ENCODE peak calls at places on chromosome 14, in seven cellular contexts. H, V, S, Q, U, C and Y are unnamed samples.

GRCh38 chr14:21070610-21071224 is 613 bp downstream of the ARHGEF40 start:
- DNase-seq in U (no peak), H (peak), C (peak), Q (no peak), V (peak), S (peak), Y (peak)

GRCh38 chr14:100688598-100689499 is 37.8 kb upstream of the DLK1 start:
- DNase-seq in U (no peak), V (no peak), S (no peak), H (no peak), Q (no peak), C (peak), Y (no peak)

GRCh38 chr14:104075530-104076151 is 9.9 kb upstream of the ASPG start:
- DNase-seq in S (peak), U (no peak), H (no peak), C (no peak), Q (no peak), V (no peak), Y (no peak)

GRCh38 chr14:104428860-104429259 is 150.7 kb upstream of the C14orf180 start:
- DNase-seq in C (no peak), Q (no peak), U (no peak), V (no peak), H (no peak), S (no peak), Y (no peak)

GRCh38 chr14:50272498-50272897 is 39.5 kb downstream of the L2HGDH start:
- DNase-seq in U (no peak), Q (no peak), S (no peak), H (no peak), V (no peak), C (no peak), Y (no peak)

GRCh38 chr14:68713782-68714181 is 79.1 kb downstream of the ZFP36L1 start:
- DNase-seq in C (no peak), H (no peak), V (no peak), Q (no peak), U (no peak), S (no peak), Y (no peak)

GRCh38 chr14:36857842-36858445 is 196.3 kb downstream of the PAX9 start:
- DNase-seq in V (no peak), H (no peak), C (no peak), U (no peak), S (no peak), Q (no peak), Y (no peak)

GRCh38 chr14:101616202-101616601 is 54.9 kb downstream of the DIO3 start:
- DNase-seq in V (no peak), H (no peak), Q (no peak), C (no peak), U (no peak), S (no peak), Y (no peak)

GRCh38 chr14:105120056-105120455 is 48.5 kb downstream of the JAG2 start:
- DNase-seq in U (no peak), V (no peak), H (no peak), S (peak), Q (no peak), C (peak), Y (no peak)

GRCh38 chr14:102903248-102903888 is 19.1 kb upstream of the AMN start:
- DNase-seq in C (no peak), Q (no peak), U (no peak), H (no peak), V (no peak), S (no peak), Y (no peak)

GRCh38 chr14:22908601-22909000 is 10.3 kb downstream of the RBM23 start:
- DNase-seq in H (no peak), C (no peak), U (no peak), V (no peak), Q (no peak), S (no peak), Y (no peak)

GRCh38 chr14:85380891-85381290 is 149.1 kb upstream of the FLRT2 start:
- DNase-seq in V (no peak), C (no peak), Q (no peak), U (no peak), H (no peak), S (no peak), Y (no peak)

GRCh38 chr14:64671591-64671990 is 32.6 kb upstream of the PLEKHG3 start:
- DNase-seq in S (peak), H (peak), C (peak), U (no peak), V (peak), Q (no peak), Y (peak)

GRCh38 chr14:75837151-75837787 is 144.5 kb downstream of the TGFB3 start:
- DNase-seq in V (no peak), Q (no peak), H (no peak), S (no peak), C (peak), U (no peak), Y (no peak)

GRCh38 chr14:46048127-46048526 is 603.5 kb downstream of the RPL10L start:
- DNase-seq in V (peak), Q (no peak), C (peak), H (no peak), S (peak), U (no peak), Y (no peak)

GRCh38 chr14:100733152-100733850 is 6.6 kb downstream of the DLK1 start:
- DNase-seq in S (no peak), H (peak), Q (no peak), U (no peak), V (no peak), C (no peak), Y (peak)

GRCh38 chr14:19993438-19993837 is 8.5 kb upstream of the OR4Q2 start:
- DNase-seq in S (no peak), C (no peak), V (no peak), H (no peak), Q (no peak), U (no peak), Y (no peak)

GRCh38 chr14:21087294-21088091 is 11.0 kb downstream of the ZNF219 start:
- DNase-seq in S (no peak), Q (peak), C (peak), U (peak), H (peak), V (no peak), Y (peak)

GRCh38 chr14:41490323-41490722 is 116.4 kb upstream of the LRFN5 start:
- DNase-seq in C (no peak), H (no peak), U (no peak), Q (no peak), V (no peak), S (no peak), Y (no peak)

GRCh38 chr14:69043007-69043444 is 63.9 kb upstream of the ACTN1 start:
- DNase-seq in S (no peak), Q (no peak), V (no peak), C (no peak), H (peak), U (no peak), Y (no peak)

GRCh38 chr14:37559386-37559785 is 35.7 kb downstream of the FOXA1 start:
- DNase-seq in C (no peak), U (no peak), V (no peak), Q (no peak), S (no peak), H (no peak), Y (no peak)

GRCh38 chr14:33711761-33712160 is 239.1 kb downstream of the EGLN3 start:
- DNase-seq in U (no peak), H (peak), C (no peak), V (no peak), S (no peak), Q (no peak), Y (no peak)

GRCh38 chr14:31819281-31819680 is 257.8 kb upstream of the ARHGAP5 start:
- DNase-seq in H (no peak), U (no peak), V (no peak), Q (no peak), S (no peak), C (no peak), Y (no peak)

GRCh38 chr14:36751116-36751515 is 89.5 kb downstream of the PAX9 start:
- DNase-seq in V (no peak), U (no peak), H (no peak), C (no peak), S (no peak), Q (no peak), Y (no peak)

GRCh38 chr14:26863736-26864135 is 265.9 kb upstream of the NOVA1 start:
- DNase-seq in S (no peak), Q (no peak), U (no peak), C (no peak), H (no peak), V (no peak), Y (no peak)

GRCh38 chr14:51188566-51189185 is 51.4 kb upstream of the TMX1 start:
- DNase-seq in C (no peak), H (no peak), U (no peak), Q (no peak), V (no peak), S (no peak), Y (no peak)

GRCh38 chr14:85856430-85856829 is 326.5 kb downstream of the FLRT2 start:
- DNase-seq in V (no peak), C (no peak), H (peak), S (no peak), Q (no peak), U (no peak), Y (no peak)

GRCh38 chr14:78340250-78340649 is 170.1 kb downstream of the NRXN3 start:
- DNase-seq in U (no peak), S (no peak), V (no peak), H (no peak), C (no peak), Q (no peak), Y (no peak)

GRCh38 chr14:97282644-97283403 is 485.6 kb downstream of the VRK1 start:
- DNase-seq in Q (no peak), C (no peak), V (no peak), S (no peak), U (no peak), H (no peak), Y (no peak)

GRCh38 chr14:49139593-49139992 is 446.6 kb downstream of the RPS29 start:
- DNase-seq in S (no peak), U (no peak), H (no peak), Q (no peak), C (no peak), V (no peak), Y (no peak)

GRCh38 chr14:64878775-64879634 is 702 bp downstream of the SPTB start:
- DNase-seq in U (no peak), C (no peak), S (no peak), V (peak), H (no peak), Q (no peak), Y (peak)